ENCODE peak calls at places on chromosomes 2 and 18, in four cellular contexts. One of them, this sample, is unnamed. For H3K4me1 and H4K20me1, the result is how much of the 10 kb centered on the place peaks cover.

GRCh38 chr18:7872569-7872968 is 305.5 kb downstream of the PTPRM start:
- DNase-seq in fibroblast of lung: peak
- DNase-seq in IMR-90: peak
- DNase-seq in GM23338: no peak
- DNase-seq in this sample: no peak

GRCh38 chr2:48415765-48416515 is 114.0 kb upstream of the STON1 start:
- DNase-seq in fibroblast of lung: no peak
- DNase-seq in IMR-90: no peak
- DNase-seq in GM23338: peak
- DNase-seq in this sample: no peak

GRCh38 chr2:234679766-234680687 is 183.1 kb upstream of the ARL4C start:
- DNase-seq in fibroblast of lung: peak
- DNase-seq in IMR-90: peak
- DNase-seq in GM23338: no peak
- DNase-seq in this sample: no peak

GRCh38 chr2:200026312-200026711 is 70.9 kb downstream of the MAIP1 start:
- DNase-seq in fibroblast of lung: no peak
- DNase-seq in IMR-90: no peak
- DNase-seq in GM23338: no peak
- DNase-seq in this sample: no peak

GRCh38 chr18:47343291-47343690 is 91.8 kb upstream of the SKOR2 start:
- DNase-seq in fibroblast of lung: no peak
- DNase-seq in IMR-90: no peak
- DNase-seq in GM23338: no peak
- DNase-seq in this sample: no peak

GRCh38 chr18:59040770-59041148 is 98.9 kb upstream of the SEC11C start:
- DNase-seq in fibroblast of lung: no peak
- DNase-seq in IMR-90: no peak
- DNase-seq in GM23338: no peak
- DNase-seq in this sample: no peak

GRCh38 chr18:58493516-58494253 is 135.2 kb downstream of the ALPK2 start:
- DNase-seq in fibroblast of lung: peak
- DNase-seq in IMR-90: peak
- DNase-seq in GM23338: peak
- DNase-seq in this sample: peak

GRCh38 chr2:108835038-108835437 is 48.5 kb downstream of the CCDC138 start:
- DNase-seq in fibroblast of lung: no peak
- DNase-seq in IMR-90: no peak
- DNase-seq in GM23338: no peak
- DNase-seq in this sample: no peak

GRCh38 chr2:159462201-159462785 is 154.1 kb downstream of the BAZ2B start:
- DNase-seq in fibroblast of lung: no peak
- DNase-seq in IMR-90: peak
- DNase-seq in GM23338: no peak
- DNase-seq in this sample: no peak

GRCh38 chr2:173647681-173648350 is 293.1 kb downstream of the CDCA7 start:
- DNase-seq in fibroblast of lung: peak
- DNase-seq in IMR-90: peak
- DNase-seq in GM23338: no peak
- DNase-seq in this sample: no peak

GRCh38 chr18:59096098-59096779 is 43.4 kb upstream of the SEC11C start:
- DNase-seq in fibroblast of lung: no peak
- DNase-seq in IMR-90: no peak
- DNase-seq in GM23338: peak
- DNase-seq in this sample: no peak

GRCh38 chr18:49959176-49959575 is 145.8 kb upstream of the ACAA2 start:
- DNase-seq in fibroblast of lung: no peak
- DNase-seq in IMR-90: no peak
- DNase-seq in GM23338: no peak
- DNase-seq in this sample: no peak

GRCh38 chr2:216319771-216320170 is 52.5 kb downstream of the MARCHF4 start:
- DNase-seq in fibroblast of lung: peak
- DNase-seq in IMR-90: peak
- DNase-seq in GM23338: peak
- DNase-seq in this sample: no peak

GRCh38 chr2:44330801-44331200 is 30.5 kb downstream of the PREPL start:
- DNase-seq in fibroblast of lung: no peak
- DNase-seq in IMR-90: peak
- DNase-seq in GM23338: no peak
- DNase-seq in this sample: no peak

GRCh38 chr2:70420740-70421139 is 118.9 kb upstream of the FAM136A start:
- DNase-seq in fibroblast of lung: no peak
- DNase-seq in IMR-90: no peak
- DNase-seq in GM23338: no peak
- DNase-seq in this sample: no peak

GRCh38 chr2:43576983-43577892 is 18.6 kb downstream of the THADA start:
- DNase-seq in fibroblast of lung: peak
- DNase-seq in IMR-90: peak
- DNase-seq in GM23338: peak
- DNase-seq in this sample: peak

GRCh38 chr2:203396667-203397066 is 68.5 kb downstream of the ABI2 start:
- DNase-seq in fibroblast of lung: no peak
- DNase-seq in IMR-90: no peak
- DNase-seq in GM23338: peak
- DNase-seq in this sample: no peak

GRCh38 chr2:241053576-241054251 is 48.4 kb downstream of the MTERF4 start:
- DNase-seq in fibroblast of lung: no peak
- DNase-seq in IMR-90: no peak
- DNase-seq in GM23338: no peak
- DNase-seq in this sample: no peak

GRCh38 chr18:55137602-55138001 is 178.3 kb upstream of the CCDC68 start:
- DNase-seq in fibroblast of lung: peak
- DNase-seq in IMR-90: no peak
- DNase-seq in GM23338: no peak
- DNase-seq in this sample: no peak

GRCh38 chr2:54615832-54616534 is 107.5 kb upstream of the EML6 start:
- DNase-seq in fibroblast of lung: no peak
- DNase-seq in IMR-90: no peak
- DNase-seq in GM23338: no peak
- DNase-seq in this sample: no peak

GRCh38 chr18:62616331-62616805 is 93.5 kb downstream of the ZCCHC2 start:
- DNase-seq in fibroblast of lung: no peak
- DNase-seq in IMR-90: no peak
- DNase-seq in GM23338: no peak
- DNase-seq in this sample: no peak

GRCh38 chr2:102932521-102932920 is 170.7 kb downstream of the TMEM182 start:
- DNase-seq in fibroblast of lung: no peak
- DNase-seq in IMR-90: no peak
- DNase-seq in GM23338: no peak
- DNase-seq in this sample: no peak

GRCh38 chr2:54858021-54858681 is 134.7 kb downstream of the EML6 start:
- DNase-seq in fibroblast of lung: peak
- DNase-seq in IMR-90: peak
- DNase-seq in GM23338: no peak
- DNase-seq in this sample: no peak

GRCh38 chr2:232376713-232377112 is 1.8 kb upstream of the ALPP start:
- DNase-seq in fibroblast of lung: no peak
- DNase-seq in IMR-90: no peak
- DNase-seq in GM23338: no peak
- DNase-seq in this sample: no peak

GRCh38 chr2:5195636-5196035 is 496.5 kb upstream of the SOX11 start:
- DNase-seq in fibroblast of lung: no peak
- DNase-seq in IMR-90: no peak
- DNase-seq in GM23338: no peak
- DNase-seq in this sample: no peak

GRCh38 chr2:120550274-120550673 is 185.4 kb upstream of the GLI2 start:
- DNase-seq in fibroblast of lung: no peak
- DNase-seq in IMR-90: no peak
- DNase-seq in GM23338: no peak
- DNase-seq in this sample: no peak

GRCh38 chr18:68121826-68122225 is 593.1 kb downstream of the TMX3 start:
- DNase-seq in fibroblast of lung: peak
- DNase-seq in IMR-90: peak
- DNase-seq in GM23338: no peak
- DNase-seq in this sample: no peak

GRCh38 chr2:130756721-130757195 is 1.4 kb downstream of the AMER3 start:
- DNase-seq in fibroblast of lung: no peak
- DNase-seq in IMR-90: no peak
- DNase-seq in GM23338: no peak
- DNase-seq in this sample: no peak

DNA sequence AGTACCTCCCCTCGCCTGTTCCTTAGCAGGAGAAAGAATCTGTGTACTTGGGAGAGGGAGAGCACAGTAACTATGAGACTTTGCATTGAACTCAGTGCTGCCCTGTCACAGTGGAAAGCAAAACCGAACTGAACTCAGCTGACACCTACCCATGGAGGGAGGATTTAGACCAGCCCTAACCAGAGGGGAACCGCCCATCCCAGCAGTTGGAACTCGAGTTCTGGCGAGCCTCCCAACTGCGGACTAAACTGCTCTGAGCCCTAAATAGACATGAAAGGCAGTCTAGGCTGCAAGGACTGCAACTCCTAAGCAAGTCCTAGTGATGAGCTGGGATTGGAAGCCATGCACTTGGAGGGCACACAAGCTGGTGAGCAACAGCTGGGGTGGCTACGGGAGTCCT is 110.4 kb downstream of the GRB14 start:
- DNase-seq in fibroblast of lung: no peak
- DNase-seq in IMR-90: no peak
- DNase-seq in GM23338: no peak
- DNase-seq in this sample: no peak
- H3K4me1 ChIP-seq in fibroblast of lung: under half
- H3K4me1 ChIP-seq in IMR-90: under half
- H3K4me1 ChIP-seq in GM23338: under half
- H3K4me1 ChIP-seq in this sample: under half

DNA sequence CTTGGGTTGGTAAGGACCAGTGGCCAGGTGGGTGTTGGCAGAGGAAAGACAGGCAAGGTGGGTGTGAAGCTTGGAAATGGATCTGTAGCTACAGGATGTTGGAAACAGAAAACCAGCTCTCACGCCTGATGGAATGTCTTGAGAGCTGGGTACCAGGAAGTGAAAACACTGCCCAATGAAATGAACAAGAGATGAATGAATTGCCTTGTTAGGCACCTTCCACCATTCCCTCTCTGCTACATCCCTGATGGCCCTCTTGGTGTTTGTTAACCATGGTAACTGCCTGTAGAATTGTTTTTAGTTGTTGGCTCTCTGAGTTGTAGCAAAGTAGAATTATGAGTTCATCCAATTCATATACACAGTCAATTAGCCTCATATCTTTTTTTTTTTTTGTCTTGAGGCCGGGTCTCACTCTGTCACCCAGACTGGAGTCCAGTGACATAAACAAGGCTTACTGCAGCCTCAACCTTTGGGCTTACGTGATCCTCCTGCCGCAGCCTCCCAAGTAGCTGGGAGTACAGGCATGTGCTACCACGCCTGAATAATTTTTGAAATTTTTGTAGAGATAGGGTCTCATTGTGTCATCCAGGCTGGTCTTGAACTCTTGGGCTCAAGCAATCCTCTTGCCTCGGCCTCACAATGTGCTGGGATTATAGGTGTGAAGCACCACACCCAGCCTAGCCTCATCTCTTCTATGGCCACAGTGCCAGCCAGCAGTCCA is 9.5 kb downstream of the KCMF1 start:
- DNase-seq in fibroblast of lung: no peak
- DNase-seq in IMR-90: no peak
- DNase-seq in GM23338: peak
- DNase-seq in this sample: no peak
- H4K20me1 ChIP-seq in fibroblast of lung: under half
- H4K20me1 ChIP-seq in IMR-90: half or more
- H4K20me1 ChIP-seq in GM23338: half or more
- H4K20me1 ChIP-seq in this sample: under half

GRCh38 chr2:841036-841435 is 109.6 kb upstream of the SNTG2 start:
- DNase-seq in fibroblast of lung: no peak
- DNase-seq in IMR-90: no peak
- DNase-seq in GM23338: no peak
- DNase-seq in this sample: no peak

GRCh38 chr2:847669-848068 is 103.0 kb upstream of the SNTG2 start:
- DNase-seq in fibroblast of lung: no peak
- DNase-seq in IMR-90: no peak
- DNase-seq in GM23338: no peak
- DNase-seq in this sample: no peak

GRCh38 chr2:842151-842792 is 108.4 kb upstream of the SNTG2 start:
- DNase-seq in fibroblast of lung: no peak
- DNase-seq in IMR-90: no peak
- DNase-seq in GM23338: no peak
- DNase-seq in this sample: no peak

GRCh38 chr2:848099-848498 is 102.5 kb upstream of the SNTG2 start:
- DNase-seq in fibroblast of lung: no peak
- DNase-seq in IMR-90: no peak
- DNase-seq in GM23338: no peak
- DNase-seq in this sample: no peak

GRCh38 chr2:844725-845124 is 105.9 kb upstream of the SNTG2 start:
- DNase-seq in fibroblast of lung: no peak
- DNase-seq in IMR-90: no peak
- DNase-seq in GM23338: no peak
- DNase-seq in this sample: no peak
- H3K4me1 ChIP-seq in fibroblast of lung: under half
- H3K4me1 ChIP-seq in IMR-90: under half
- H3K4me1 ChIP-seq in GM23338: under half
- H3K4me1 ChIP-seq in this sample: under half

GRCh38 chr2:36245632-36246031 is 109.9 kb upstream of the CRIM1 start:
- DNase-seq in fibroblast of lung: peak
- DNase-seq in IMR-90: no peak
- DNase-seq in GM23338: no peak
- DNase-seq in this sample: no peak
- H4K20me1 ChIP-seq in fibroblast of lung: under half
- H4K20me1 ChIP-seq in IMR-90: under half
- H4K20me1 ChIP-seq in GM23338: under half
- H4K20me1 ChIP-seq in this sample: under half

GRCh38 chr2:196277002-196277401 is 105.6 kb upstream of the STK17B start:
- DNase-seq in fibroblast of lung: no peak
- DNase-seq in IMR-90: peak
- DNase-seq in GM23338: peak
- DNase-seq in this sample: peak

GRCh38 chr2:196276421-196276820 is 105.0 kb upstream of the STK17B start:
- DNase-seq in fibroblast of lung: no peak
- DNase-seq in IMR-90: no peak
- DNase-seq in GM23338: no peak
- DNase-seq in this sample: peak

GRCh38 chr2:196275646-196276352 is 104.4 kb upstream of the STK17B start:
- DNase-seq in fibroblast of lung: no peak
- DNase-seq in IMR-90: peak
- DNase-seq in GM23338: no peak
- DNase-seq in this sample: peak

GRCh38 chr2:196271786-196272185 is 100.4 kb upstream of the STK17B start:
- DNase-seq in fibroblast of lung: no peak
- DNase-seq in IMR-90: no peak
- DNase-seq in GM23338: no peak
- DNase-seq in this sample: no peak

DNA sequence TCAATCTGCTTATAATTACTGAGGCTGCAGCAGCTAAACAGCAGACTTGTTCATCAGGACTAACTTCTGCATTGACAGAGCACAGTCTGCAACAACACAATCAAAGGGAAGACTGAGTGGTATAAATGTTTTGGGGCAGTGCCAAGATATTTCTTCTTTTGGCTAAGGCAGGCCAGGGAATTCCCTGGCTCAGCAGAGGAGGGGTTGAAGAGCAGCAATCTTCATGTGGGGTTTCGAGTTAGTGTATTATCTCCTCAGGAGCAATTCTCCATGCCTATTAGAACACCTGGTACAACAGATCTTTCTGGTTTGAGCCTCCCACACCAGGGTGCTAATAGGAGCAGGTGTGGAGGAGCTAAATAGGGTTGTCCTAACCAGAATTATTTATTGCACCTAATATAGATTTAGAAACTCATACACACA is 103.0 kb upstream of the STK17B start:
- DNase-seq in fibroblast of lung: peak
- DNase-seq in IMR-90: peak
- DNase-seq in GM23338: no peak
- DNase-seq in this sample: peak
- H3K4me1 ChIP-seq in fibroblast of lung: under half
- H3K4me1 ChIP-seq in IMR-90: under half
- H3K4me1 ChIP-seq in GM23338: under half
- H3K4me1 ChIP-seq in this sample: half or more

GRCh38 chr2:144490017-144490416 is 29.9 kb downstream of the ZEB2 start:
- DNase-seq in fibroblast of lung: no peak
- DNase-seq in IMR-90: no peak
- DNase-seq in GM23338: no peak
- DNase-seq in this sample: no peak
- H4K20me1 ChIP-seq in fibroblast of lung: under half
- H4K20me1 ChIP-seq in IMR-90: under half
- H4K20me1 ChIP-seq in GM23338: under half
- H4K20me1 ChIP-seq in this sample: under half